ENCODE peak calls at places on chromosomes 3 and 15, in nine cellular contexts. H, W, N, F, Q, L, Z, A and M are unnamed samples.
A peak's percentile ranks its signal among the peaks of the same experiment; 100 is the strongest.

GRCh38 chr3:30751610-30752299 is 142.7 kb downstream of the GADL1 start:
- DNase-seq in H (no peak), W (no peak), N (peak; percentile 62), F (peak; percentile 59), Q (peak; percentile 21), L (peak; percentile 71), Z (peak; percentile 40), A (no peak), M (peak; percentile 42)

GRCh38 chr15:86915811-86916331 is 836.2 kb downstream of the AGBL1 start:
- DNase-seq in H (no peak), W (peak; percentile 18), N (no peak), F (peak; percentile 31), Q (peak; percentile 45), L (peak; percentile 72), Z (no peak), A (no peak), M (peak; percentile 33)

GRCh38 chr3:152257246-152258074 is 11.3 kb upstream of the MBNL1 start:
- DNase-seq in H (peak; percentile 92), W (no peak), N (no peak), F (peak; percentile 22), Q (no peak), L (no peak), Z (peak; percentile 75), A (no peak), M (no peak)

GRCh38 chr3:186888569-186888968 is 41.8 kb upstream of the ST6GAL1 start:
- DNase-seq in H (no peak), W (no peak), N (no peak), F (no peak), Q (no peak), L (peak; percentile 32), Z (no peak), A (no peak), M (peak; percentile 77)

GRCh38 chr3:107128942-107129341 is 248.3 kb upstream of the CCDC54 start:
- DNase-seq in H (no peak), W (no peak), N (no peak), F (no peak), Q (no peak), L (no peak), Z (no peak), A (no peak), M (no peak)

GRCh38 chr3:156749244-156749643 is 74.9 kb downstream of the TIPARP start:
- DNase-seq in H (no peak), W (no peak), N (no peak), F (no peak), Q (no peak), L (peak; percentile 60), Z (no peak), A (no peak), M (no peak)

GRCh38 chr3:122577409-122578028 is at the start of gene PARP15:
- DNase-seq in H (peak; percentile 62), W (no peak), N (peak; percentile 60), F (no peak), Q (no peak), L (peak; percentile 32), Z (peak; percentile 66), A (no peak), M (no peak)

GRCh38 chr3:196471551-196471950 is 32.0 kb downstream of the RNF168 start:
- DNase-seq in H (no peak), W (no peak), N (no peak), F (peak; percentile 15), Q (no peak), L (no peak), Z (no peak), A (no peak), M (no peak)

GRCh38 chr3:104460477-104461406 is 906.0 kb upstream of the ALCAM start:
- DNase-seq in H (no peak), W (no peak), N (no peak), F (peak; percentile 30), Q (no peak), L (peak; percentile 53), Z (no peak), A (no peak), M (no peak)

GRCh38 chr3:125118600-125118999 is 62.8 kb upstream of the HEG1 start:
- DNase-seq in H (no peak), W (no peak), N (no peak), F (no peak), Q (no peak), L (no peak), Z (no peak), A (no peak), M (no peak)

GRCh38 chr3:36635731-36636130 is 128.6 kb downstream of the DCLK3 start:
- DNase-seq in H (no peak), W (no peak), N (no peak), F (peak; percentile 26), Q (no peak), L (no peak), Z (no peak), A (no peak), M (no peak)

GRCh38 chr15:62636823-62637320 is 405.7 kb upstream of the TPM1 start:
- DNase-seq in H (no peak), W (no peak), N (no peak), F (no peak), Q (no peak), L (no peak), Z (no peak), A (no peak), M (no peak)

GRCh38 chr15:48458876-48459275 is 127.6 kb downstream of the DUT start:
- DNase-seq in H (no peak), W (no peak), N (no peak), F (peak; percentile 85), Q (no peak), L (no peak), Z (no peak), A (no peak), M (no peak)

GRCh38 chr3:124664804-124665203 is 65.4 kb upstream of the UMPS start:
- DNase-seq in H (no peak), W (no peak), N (no peak), F (no peak), Q (no peak), L (no peak), Z (no peak), A (no peak), M (no peak)

GRCh38 chr3:170778240-170779217 is 91.5 kb downstream of the RPL22L1 start:
- DNase-seq in H (no peak), W (no peak), N (no peak), F (no peak), Q (no peak), L (no peak), Z (no peak), A (no peak), M (no peak)

GRCh38 chr3:134941820-134942219 is 146.8 kb downstream of the EPHB1 start:
- DNase-seq in H (no peak), W (no peak), N (no peak), F (no peak), Q (no peak), L (no peak), Z (no peak), A (no peak), M (no peak)

GRCh38 chr15:51108933-51109550 is 14.3 kb upstream of the TNFAIP8L3 start:
- DNase-seq in H (no peak), W (no peak), N (no peak), F (peak; percentile 93), Q (no peak), L (no peak), Z (no peak), A (no peak), M (no peak)

GRCh38 chr3:157347577-157348303 is 88.9 kb upstream of the PTX3 start:
- DNase-seq in H (no peak), W (no peak), N (no peak), F (peak; percentile 84), Q (no peak), L (peak; percentile 47), Z (no peak), A (no peak), M (no peak)

GRCh38 chr15:84889313-84889990 is 5.0 kb downstream of the SLC28A1 start:
- DNase-seq in H (no peak), W (no peak), N (no peak), F (no peak), Q (no peak), L (no peak), Z (no peak), A (no peak), M (no peak)

GRCh38 chr3:78919021-78919755 is 848.6 kb downstream of the ROBO1 start:
- DNase-seq in H (no peak), W (no peak), N (no peak), F (peak; percentile 91), Q (no peak), L (no peak), Z (no peak), A (no peak), M (no peak)

GRCh38 chr3:101074518-101074917 is 81.3 kb upstream of the ABI3BP start:
- DNase-seq in H (no peak), W (no peak), N (no peak), F (peak; percentile 18), Q (no peak), L (no peak), Z (no peak), A (no peak), M (no peak)

GRCh38 chr15:26971303-26972018 is 480 bp downstream of the GABRG3 start:
- DNase-seq in H (no peak), W (no peak), N (no peak), F (no peak), Q (no peak), L (peak; percentile 65), Z (no peak), A (no peak), M (peak; percentile 11)

GRCh38 chr3:111917300-111917699 is 58.2 kb downstream of the PHLDB2 start:
- DNase-seq in H (no peak), W (no peak), N (no peak), F (no peak), Q (no peak), L (peak; percentile 65), Z (no peak), A (no peak), M (no peak)

GRCh38 chr3:56467108-56467507 is 1.2 kb downstream of the ERC2 start:
- DNase-seq in H (no peak), W (peak; percentile 74), N (peak; percentile 41), F (peak; percentile 43), Q (peak; percentile 88), L (peak; percentile 96), Z (peak; percentile 15), A (peak; percentile 83), M (peak; percentile 93)

GRCh38 chr3:14547693-14548092 is 7.6 kb upstream of the GRIP2 start:
- DNase-seq in H (no peak), W (no peak), N (no peak), F (no peak), Q (no peak), L (no peak), Z (no peak), A (no peak), M (no peak)

GRCh38 chr3:127791221-127791913 is 30.9 kb downstream of the MGLL start:
- DNase-seq in H (peak; percentile 48), W (no peak), N (peak; percentile 12), F (peak; percentile 77), Q (no peak), L (peak; percentile 52), Z (peak; percentile 22), A (peak; percentile 8), M (peak; percentile 55)

GRCh38 chr3:32882603-32883025 is 64.8 kb downstream of the TRIM71 start:
- DNase-seq in H (no peak), W (no peak), N (peak; percentile 28), F (no peak), Q (no peak), L (no peak), Z (peak; percentile 73), A (no peak), M (no peak)

GRCh38 chr3:124861041-124861440 is 26.1 kb downstream of the ITGB5 start:
- DNase-seq in H (no peak), W (no peak), N (no peak), F (peak; percentile 68), Q (no peak), L (no peak), Z (no peak), A (no peak), M (no peak)

GRCh38 chr3:178532414-178532813 is 3.8 kb upstream of the KCNMB2 start:
- DNase-seq in H (no peak), W (no peak), N (no peak), F (no peak), Q (no peak), L (no peak), Z (no peak), A (no peak), M (no peak)